ENCODE peak calls at places on chromosomes 5 and 9, in ten cellular contexts. Q, K, D, T, H, C, X, U, V and L are unnamed samples.

GRCh38 chr9:88174324-88174723 is 36.0 kb upstream of the SPATA31C2 start:
- DNase-seq in D (no peak), H (no peak), U (no peak), C (no peak), K (no peak), T (no peak), Q (no peak), X (peak), V (no peak), L (no peak)

GRCh38 chr9:131773911-131774379 is 34.1 kb upstream of the RAPGEF1 start:
- DNase-seq in V (no peak), X (peak), C (peak), D (peak), Q (peak), H (peak), K (no peak), U (no peak), T (no peak), L (no peak)

GRCh38 chr9:78131969-78132687 is 100.5 kb upstream of the GNAQ start:
- DNase-seq in T (no peak), D (no peak), X (no peak), Q (no peak), V (no peak), K (no peak), H (no peak), C (no peak), U (no peak), L (no peak)

GRCh38 chr5:151251001-151251551 is 1.9 kb upstream of the GM2A start:
- DNase-seq in Q (peak), T (peak), C (no peak), H (peak), U (no peak), V (no peak), D (no peak), K (no peak), X (no peak), L (no peak)

GRCh38 chr9:3768698-3769458 is 243.1 kb upstream of the RFX3 start:
- DNase-seq in Q (no peak), C (no peak), V (no peak), K (peak), T (no peak), X (peak), D (no peak), H (no peak), U (no peak), L (no peak)

GRCh38 chr9:27799326-27799725 is 226.0 kb upstream of the C9orf72 start:
- DNase-seq in V (no peak), C (no peak), K (no peak), X (no peak), H (no peak), U (no peak), D (no peak), Q (no peak), T (no peak), L (peak)

GRCh38 chr5:32506251-32506661 is 61.7 kb upstream of the ZFR start:
- DNase-seq in H (no peak), V (no peak), K (no peak), U (no peak), X (no peak), C (no peak), D (no peak), T (no peak), Q (no peak), L (no peak)

GRCh38 chr5:171441246-171441791 is 21.9 kb downstream of the FGF18 start:
- DNase-seq in U (no peak), D (no peak), C (no peak), Q (no peak), T (no peak), V (no peak), H (no peak), K (no peak), X (no peak), L (no peak)

GRCh38 chr9:116697341-116697740 is 10.2 kb downstream of the TRIM32 start:
- DNase-seq in T (no peak), V (no peak), Q (no peak), D (no peak), C (no peak), U (no peak), H (no peak), X (no peak), K (no peak), L (peak)

GRCh38 chr5:72848474-72849428 is 32.3 kb downstream of the TNPO1 start:
- DNase-seq in D (no peak), H (peak), C (peak), U (peak), X (peak), Q (peak), T (peak), K (peak), V (peak), L (no peak)

GRCh38 chr5:65012411-65012972 is 243.8 kb downstream of the CWC27 start:
- DNase-seq in Q (no peak), X (no peak), V (no peak), T (no peak), K (no peak), D (no peak), U (no peak), H (no peak), C (no peak), L (no peak)

GRCh38 chr5:164532226-164532937 is 1027.0 kb downstream of the MAT2B start:
- DNase-seq in K (no peak), X (no peak), D (no peak), Q (no peak), C (no peak), T (no peak), H (no peak), V (no peak), U (no peak), L (peak)

GRCh38 chr5:150278916-150279315 is 10.7 kb downstream of the CAMK2A start:
- DNase-seq in C (no peak), V (no peak), D (peak), Q (no peak), T (no peak), H (no peak), X (no peak), K (no peak), U (no peak), L (no peak)

GRCh38 chr5:60437308-60437707 is 262.7 kb downstream of the DEPDC1B start:
- DNase-seq in Q (no peak), T (no peak), V (no peak), H (no peak), C (no peak), X (no peak), U (no peak), K (no peak), D (no peak), L (no peak)
- H3K27ac ChIP-seq in Q (no peak), T (no peak), V (no peak), H (no peak), C (no peak), X (no peak), U (no peak), K (no peak), D (no peak), L (no peak)

GRCh38 chr5:137666109-137666850 is 69.6 kb downstream of the KLHL3 start:
- DNase-seq in V (no peak), X (no peak), D (no peak), T (no peak), U (no peak), Q (no peak), C (no peak), K (no peak), H (no peak), L (no peak)
- H3K27ac ChIP-seq in V (no peak), X (peak), D (no peak), T (no peak), U (no peak), Q (no peak), C (no peak), K (peak), H (no peak), L (no peak)

GRCh38 chr5:74294231-74294705 is 346.3 kb downstream of the ENC1 start:
- DNase-seq in K (no peak), T (no peak), X (no peak), C (no peak), H (peak), Q (no peak), U (no peak), V (peak), D (no peak), L (no peak)
- H3K27ac ChIP-seq in K (no peak), T (no peak), X (no peak), C (no peak), H (no peak), Q (no peak), U (no peak), V (no peak), D (no peak), L (no peak)

DNA sequence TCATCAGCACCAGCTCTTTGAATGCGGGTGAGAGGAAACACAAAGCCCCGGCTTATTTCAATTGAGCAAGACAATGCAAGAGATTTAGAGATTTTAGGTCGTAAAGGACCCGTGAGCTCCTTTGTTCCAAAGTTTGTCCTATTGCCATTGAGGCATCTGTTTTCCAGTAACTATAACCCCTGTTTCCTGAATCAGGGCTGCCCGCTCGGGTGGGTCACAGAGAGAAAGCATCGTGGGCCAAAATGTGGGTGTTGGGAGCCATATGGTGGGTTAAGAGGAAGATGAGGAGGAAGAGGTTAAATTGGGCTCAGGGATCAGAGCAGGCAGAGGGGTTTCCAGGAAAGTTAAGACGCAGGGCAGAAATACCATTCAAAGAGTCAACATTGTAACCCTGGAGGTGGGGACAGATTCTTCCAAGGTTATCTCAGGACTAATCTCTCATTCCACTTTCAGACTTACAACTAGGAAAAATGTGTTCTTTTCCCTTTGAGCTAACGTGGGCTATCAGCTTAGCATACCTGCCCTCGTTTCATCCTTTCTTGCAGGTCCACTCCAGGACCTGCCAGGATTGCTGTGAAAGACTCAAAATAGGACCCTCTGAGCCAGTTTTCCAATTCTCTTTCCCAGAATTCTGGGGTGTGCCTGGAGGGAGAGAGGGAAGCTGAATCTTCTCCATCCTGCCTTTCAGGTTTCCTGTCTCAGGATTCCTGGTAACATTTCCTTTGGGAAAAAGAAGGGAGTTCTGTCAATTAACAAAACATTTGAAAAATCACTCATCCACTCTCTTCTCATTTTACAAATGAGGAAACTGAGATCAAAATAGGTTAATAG is 95.5 kb upstream of the TAF11L2 start:
- DNase-seq in T (no peak), X (no peak), C (no peak), V (no peak), H (no peak), Q (peak), U (no peak), K (no peak), D (no peak), L (no peak)
- H3K27ac ChIP-seq in T (no peak), X (peak), C (no peak), V (no peak), H (no peak), Q (peak), U (no peak), K (no peak), D (no peak), L (no peak)

DNA sequence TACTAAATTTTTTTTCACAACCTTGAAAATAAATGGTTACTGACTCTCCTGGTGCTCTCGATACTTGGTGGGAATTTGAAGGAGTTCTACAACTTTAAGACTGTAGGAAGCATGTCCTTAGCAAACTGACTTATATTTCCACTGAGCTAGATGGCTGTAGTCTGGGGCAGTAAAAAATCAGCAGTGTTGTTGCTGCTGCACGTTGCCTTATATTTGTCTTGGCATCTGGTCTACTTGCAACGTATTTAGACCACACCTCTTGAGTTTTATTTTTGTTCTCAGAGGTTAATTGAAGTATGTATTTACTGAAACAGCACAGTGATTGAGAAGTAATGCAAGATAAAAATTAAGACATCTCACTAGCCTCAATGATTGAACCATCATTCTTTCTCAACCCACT is 76.3 kb downstream of the ERMP1 start:
- DNase-seq in T (no peak), K (no peak), V (no peak), Q (no peak), X (no peak), U (no peak), C (no peak), D (no peak), H (no peak), L (no peak)
- H3K27ac ChIP-seq in T (no peak), K (no peak), V (no peak), Q (no peak), X (no peak), U (no peak), C (no peak), D (no peak), H (no peak), L (no peak)

DNA sequence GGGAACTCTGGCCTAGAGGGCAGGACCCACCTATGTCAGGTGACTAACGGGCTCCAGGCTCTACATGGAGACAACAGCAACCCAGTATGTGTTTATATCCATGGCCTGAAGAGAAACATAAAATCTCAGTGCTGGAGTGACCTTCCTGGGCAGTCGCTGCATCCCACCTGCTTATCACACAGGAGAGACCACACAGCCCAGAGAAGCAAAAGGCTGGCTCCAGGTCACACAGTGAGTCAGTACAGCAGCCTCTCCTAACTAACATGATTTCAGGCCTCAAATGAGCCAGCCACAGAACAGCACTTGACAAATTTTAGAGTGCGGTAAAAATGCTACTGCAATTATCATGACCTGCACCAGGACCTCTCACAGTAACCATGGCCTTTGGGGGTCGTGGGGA is 54.0 kb upstream of the TGFBR1 start:
- DNase-seq in H (no peak), U (no peak), V (no peak), D (no peak), K (no peak), T (no peak), C (no peak), Q (no peak), X (no peak), L (no peak)
- H3K27ac ChIP-seq in H (no peak), U (no peak), V (no peak), D (no peak), K (no peak), T (no peak), C (no peak), Q (no peak), X (peak), L (no peak)

DNA sequence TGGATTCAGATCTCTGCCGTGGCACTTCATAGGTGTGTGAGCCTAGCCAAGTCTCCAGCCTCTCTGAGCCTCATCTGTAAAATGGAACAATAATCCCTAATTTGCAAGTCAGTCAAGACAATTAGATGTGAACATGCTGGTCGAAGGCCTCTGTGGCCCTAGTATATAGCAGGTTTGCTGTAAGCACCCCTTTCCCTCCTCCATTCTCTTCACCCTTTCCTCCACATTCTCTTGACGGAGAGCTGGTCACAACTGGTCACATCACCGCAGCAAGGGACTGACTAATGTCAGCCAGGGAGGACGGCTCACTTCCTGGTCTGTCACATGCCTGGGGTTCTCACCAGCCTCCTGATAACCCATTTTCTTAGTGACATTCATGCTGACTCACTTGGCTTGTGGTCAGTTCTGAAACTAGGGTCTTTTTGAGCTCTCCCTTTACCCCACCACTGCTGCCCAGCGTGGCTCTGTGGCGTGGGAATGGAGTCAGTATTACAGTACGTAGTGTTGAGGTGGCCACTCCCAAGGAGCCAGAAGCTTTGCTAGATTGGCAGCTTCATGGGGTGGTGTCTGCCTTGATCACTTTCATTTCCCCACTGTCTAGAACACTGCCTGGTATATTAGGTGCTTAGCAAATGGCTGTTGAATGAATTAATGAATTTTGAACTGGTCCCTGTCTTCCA is 47.8 kb downstream of the ERGIC1 start:
- DNase-seq in Q (no peak), H (no peak), K (no peak), T (no peak), X (no peak), D (no peak), C (no peak), U (no peak), V (no peak), L (no peak)
- H3K27ac ChIP-seq in Q (no peak), H (no peak), K (no peak), T (peak), X (no peak), D (peak), C (no peak), U (peak), V (no peak), L (peak)

GRCh38 chr9:2125909-2126308 is 110.8 kb downstream of the SMARCA2 start:
- DNase-seq in T (no peak), U (no peak), C (no peak), D (no peak), K (no peak), Q (no peak), H (peak), X (no peak), V (no peak), L (no peak)
- H3K27ac ChIP-seq in T (no peak), U (peak), C (no peak), D (no peak), K (peak), Q (no peak), H (no peak), X (peak), V (peak), L (no peak)

DNA sequence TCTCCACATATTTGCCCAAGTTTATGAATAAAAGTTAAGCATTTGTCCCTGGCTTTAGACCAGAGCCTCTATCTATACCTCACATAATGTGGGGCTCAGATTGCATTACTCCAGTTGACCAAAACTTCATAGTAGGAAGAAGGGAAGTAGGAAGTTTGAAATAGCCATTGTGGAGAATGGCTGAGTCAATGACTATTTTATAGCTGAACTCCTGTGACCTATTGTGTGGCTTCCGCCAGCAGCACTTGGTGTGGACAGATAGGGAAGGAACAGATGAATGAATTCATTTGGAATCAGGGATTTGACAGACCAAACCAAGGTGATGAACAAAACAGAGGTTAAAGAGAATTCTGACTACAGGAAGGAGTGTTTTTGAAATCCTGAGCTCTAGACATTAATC is 92.9 kb upstream of the LPAR1 start:
- DNase-seq in X (no peak), K (no peak), T (no peak), V (no peak), D (no peak), Q (no peak), C (no peak), H (no peak), U (no peak), L (no peak)
- H3K27ac ChIP-seq in X (no peak), K (no peak), T (no peak), V (no peak), D (no peak), Q (no peak), C (no peak), H (no peak), U (no peak), L (no peak)

GRCh38 chr9:70950270-70950669 is 171.2 kb downstream of the TRPM3 start:
- DNase-seq in K (no peak), H (no peak), U (no peak), C (no peak), X (no peak), T (no peak), D (no peak), V (no peak), Q (no peak), L (no peak)

GRCh38 chr9:70949239-70949638 is 172.2 kb downstream of the TRPM3 start:
- DNase-seq in X (no peak), H (peak), V (no peak), K (no peak), T (no peak), Q (no peak), U (no peak), C (no peak), D (no peak), L (no peak)

GRCh38 chr9:70952131-70952727 is 169.2 kb downstream of the TRPM3 start:
- DNase-seq in H (no peak), C (no peak), V (no peak), U (no peak), X (no peak), D (no peak), K (no peak), T (no peak), Q (no peak), L (no peak)

GRCh38 chr9:70954607-70955143 is 166.7 kb downstream of the TRPM3 start:
- DNase-seq in D (no peak), T (no peak), U (no peak), V (no peak), C (no peak), X (no peak), K (no peak), Q (peak), H (no peak), L (no peak)

GRCh38 chr9:70954126-70954525 is 167.3 kb downstream of the TRPM3 start:
- DNase-seq in C (peak), U (no peak), D (peak), H (no peak), T (no peak), K (no peak), X (peak), Q (peak), V (no peak), L (no peak)
- H3K27ac ChIP-seq in C (peak), U (no peak), D (peak), H (no peak), T (no peak), K (no peak), X (no peak), Q (peak), V (no peak), L (no peak)